ENCODE peak calls at places on chromosomes 4 and X, in four cellular contexts. Y is fibroblast of pulmonary artery, K is MM.1S, T is tibial nerve. P is an unnamed sample.

GRCh38 chr4:185738851-185739250 is 73.1 kb downstream of the SORBS2 start:
- DNase-seq in T (no peak), Y (no peak), K (no peak), P (no peak)

GRCh38 chr4:15488658-15489470 is 19.2 kb downstream of the CC2D2A start:
- DNase-seq in T (peak; percentile 30), Y (peak; percentile 68), K (no peak), P (no peak)

GRCh38 chrX:16185725-16186136 is 18.4 kb downstream of the MAGEB17 start:
- DNase-seq in K (no peak), T (no peak), Y (peak; percentile 58), P (peak; percentile 78)

GRCh38 chr4:187065396-187065795 is 341.7 kb upstream of the FAT1 start:
- DNase-seq in K (no peak), T (no peak), Y (no peak), P (no peak)

GRCh38 chr4:145076473-145076855 is 21.5 kb downstream of the ANAPC10 start:
- DNase-seq in Y (no peak), K (no peak), T (no peak), P (no peak)

GRCh38 chr4:94615431-94615830 is 142.3 kb upstream of the BMPR1B start:
- DNase-seq in Y (no peak), T (no peak), K (no peak), P (no peak)

GRCh38 chr4:113871080-113871479 is 108.4 kb downstream of the ARSJ start:
- DNase-seq in Y (no peak), T (no peak), K (no peak), P (no peak)

GRCh38 chrX:133376422-133376821 is 38.9 kb downstream of the GPC4 start:
- DNase-seq in T (no peak), Y (no peak), K (no peak), P (no peak)

GRCh38 chr4:169854090-169854489 is 96.3 kb upstream of the HPF1 start:
- DNase-seq in T (no peak), Y (no peak), K (no peak), P (peak; percentile 1)

GRCh38 chr4:153518637-153519384 is 52.7 kb downstream of the TMEM131L start:
- DNase-seq in T (no peak), Y (peak; percentile 27), K (no peak), P (no peak)

GRCh38 chr4:1879491-1879890 is 8.3 kb downstream of the NSD2 start:
- DNase-seq in K (no peak), T (no peak), Y (no peak), P (no peak)

GRCh38 chr4:85821688-85822087 is 346.7 kb downstream of the ARHGAP24 start:
- DNase-seq in K (no peak), T (no peak), Y (no peak), P (no peak)

GRCh38 chr4:87559090-87559837 is 30.1 kb upstream of the SPARCL1 start:
- DNase-seq in K (peak; percentile 95), T (no peak), Y (no peak), P (no peak)

GRCh38 chrX:2387614-2388239 is 113.0 kb downstream of the DHRSX start:
- DNase-seq in T (no peak), K (no peak), Y (no peak), P (no peak)

GRCh38 chr4:17186916-17187315 is 288.5 kb upstream of the LDB2 start:
- DNase-seq in K (no peak), Y (no peak), T (no peak), P (no peak)

GRCh38 chr4:155943610-155944329 is 9.9 kb downstream of the CTSO start:
- DNase-seq in T (no peak), Y (no peak), K (no peak), P (no peak)

GRCh38 chrX:111505783-111506182 is 5.7 kb upstream of the SERTM2 start:
- DNase-seq in K (no peak), Y (no peak), T (no peak), P (no peak)

GRCh38 chr4:73021634-73022033 is 47.9 kb downstream of the COX18 start:
- DNase-seq in T (no peak), K (peak; percentile 26), Y (peak; percentile 79), P (peak; percentile 63)

GRCh38 chrX:110146521-110146920 is 143.6 kb downstream of the TMEM164 start:
- DNase-seq in K (peak; percentile 48), T (peak; percentile 68), Y (peak; percentile 67), P (peak; percentile 40)

GRCh38 chr4:168509786-168510185 is 12.9 kb downstream of the PALLD start:
- DNase-seq in K (no peak), Y (peak; percentile 63), T (no peak), P (peak; percentile 72)

GRCh38 chr4:27934881-27935280 is 1074.2 kb downstream of the STIM2 start:
- DNase-seq in Y (no peak), K (no peak), T (no peak), P (no peak)

GRCh38 chr4:140059159-140059558 is 94.8 kb downstream of the MAML3 start:
- DNase-seq in T (no peak), K (no peak), Y (peak; percentile 32), P (no peak)

GRCh38 chrX:17567173-17567572 is 170.1 kb upstream of the SCML1 start:
- DNase-seq in Y (no peak), T (no peak), K (no peak), P (no peak)

GRCh38 chrX:150898343-150899190 is at the start of gene CD99L2:
- DNase-seq in Y (peak; percentile 82), T (peak; percentile 84), K (peak; percentile 84), P (peak; percentile 63)

GRCh38 chrX:78168065-78168464 is 28.6 kb upstream of the TAF9B start:
- DNase-seq in T (no peak), K (no peak), Y (peak; percentile 39), P (peak; percentile 55)

GRCh38 chrX:71178908-71179307 is 34.3 kb downstream of the NLGN3 start:
- DNase-seq in T (peak; percentile 40), K (peak; percentile 63), Y (peak; percentile 79), P (peak; percentile 50)

GRCh38 chrX:20267924-20268701 is 1.4 kb upstream of the RPS6KA3 start:
- DNase-seq in T (peak; percentile 37), Y (peak; percentile 28), K (no peak), P (no peak)

GRCh38 chr4:8912089-8912455 is 40.4 kb upstream of the HMX1 start:
- DNase-seq in T (no peak), K (no peak), Y (no peak), P (no peak)

GRCh38 chrX:40008841-40009461 is 88.8 kb downstream of the BCOR start:
- DNase-seq in T (no peak), Y (peak; percentile 9), K (no peak), P (no peak)

GRCh38 chrX:112636288-112636687 is 43.5 kb downstream of the LHFPL1 start:
- DNase-seq in K (no peak), Y (peak; percentile 40), T (no peak), P (no peak)

GRCh38 chrX:21524008-21524407 is 134.1 kb downstream of the KLHL34 start:
- DNase-seq in Y (no peak), T (no peak), K (no peak), P (no peak)

GRCh38 chr4:39029752-39030694 is 2.2 kb downstream of the TMEM156 start:
- DNase-seq in T (no peak), Y (no peak), K (no peak), P (no peak)

GRCh38 chrX:101749436-101749835 is 89.8 kb upstream of the ARMCX2 start:
- DNase-seq in Y (no peak), K (no peak), T (no peak), P (no peak)

GRCh38 chr4:86993909-86994672 is 59.3 kb downstream of the AFF1 start:
- DNase-seq in T (no peak), K (no peak), Y (no peak), P (no peak)

GRCh38 chr4:92255920-92256244 is 47.9 kb upstream of the GRID2 start:
- DNase-seq in T (no peak), K (no peak), Y (no peak), P (no peak)

GRCh38 chr4:124191329-124191728 is 521.2 kb downstream of the ANKRD50 start:
- DNase-seq in T (no peak), K (no peak), Y (no peak), P (peak; percentile 67)

GRCh38 chr4:129532573-129532972 is 436.6 kb downstream of the C4orf33 start:
- DNase-seq in K (peak; percentile 48), Y (no peak), T (no peak), P (no peak)

DNA sequence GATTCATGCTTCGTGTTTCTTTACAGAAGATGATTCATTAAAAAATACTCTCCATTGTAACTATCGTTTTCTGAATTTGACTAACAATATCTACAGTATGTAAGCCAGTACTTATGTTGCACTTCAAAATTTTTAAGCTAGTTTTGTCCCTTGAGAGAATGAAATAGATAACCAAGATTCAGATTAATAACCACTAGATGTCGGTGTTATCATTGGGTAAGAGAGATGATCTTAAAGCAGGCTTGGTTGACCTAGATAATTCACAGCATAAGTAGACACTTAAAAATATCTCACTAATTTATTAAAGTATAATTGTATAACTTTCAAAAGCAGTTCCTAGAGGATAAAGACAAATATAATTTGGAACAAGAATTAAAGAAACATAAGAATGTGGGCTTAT is 430.9 kb downstream of the C4orf33 start:
- DNase-seq in K (peak; percentile 39), Y (peak; percentile 71), T (no peak), P (peak; percentile 41)
- TF ChIP-seq CTCF in K (peak; percentile 48), Y (peak; percentile 44), T (no peak), P (peak; percentile 8)

DNA sequence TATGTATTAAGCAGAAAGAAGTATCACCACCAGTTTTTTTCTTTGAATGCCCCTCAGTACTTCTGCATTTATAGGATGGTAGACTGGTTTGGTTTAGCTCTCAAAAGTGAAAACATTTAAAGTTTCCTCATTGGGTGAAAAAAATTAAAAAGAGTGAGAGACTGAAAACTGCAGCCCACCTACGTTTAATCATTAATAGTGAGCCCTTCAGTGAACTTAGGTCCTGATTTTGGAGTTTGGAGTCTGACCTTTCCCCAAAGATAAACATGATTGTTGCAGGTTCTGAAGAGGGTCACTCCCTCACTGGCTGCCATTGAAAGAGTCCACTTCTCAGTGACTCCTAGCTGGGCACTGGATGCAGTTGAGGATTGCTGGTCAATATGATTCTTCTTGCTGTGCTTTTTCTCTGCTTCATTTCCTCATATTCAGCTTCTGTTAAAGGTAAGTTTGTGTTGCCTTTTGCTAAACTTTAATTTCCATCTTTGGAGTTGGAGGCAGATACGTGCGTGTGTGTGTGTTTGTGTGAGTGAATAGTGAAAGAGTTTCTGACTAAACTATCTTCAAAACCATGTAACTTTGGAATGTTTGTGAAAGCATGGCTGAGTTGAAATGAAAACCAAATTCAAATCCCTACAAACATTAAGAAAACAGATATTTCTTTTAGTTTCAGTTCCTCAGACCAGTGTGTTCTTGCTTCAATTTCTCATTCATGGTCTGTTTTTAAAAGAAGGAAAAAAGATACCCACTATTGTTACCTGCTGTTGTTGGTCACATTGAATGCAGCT is at the start of gene MTTP:
- DNase-seq in T (no peak), K (peak; percentile 28), Y (no peak), P (no peak)
- H3K4me3 ChIP-seq in T (no peak within 1 kb of the TSS), K (peak within 1 kb of the TSS; percentile 5), Y (no peak within 1 kb of the TSS), P (no peak within 1 kb of the TSS)

GRCh38 chrX:281166-281999 is at the start of gene PLCXD1:
- DNase-seq in K (peak; percentile 21), Y (peak; percentile 58), T (peak; percentile 5), P (no peak)
- TF ChIP-seq CTCF in K (no peak), Y (no peak), T (no peak), P (no peak)

GRCh38 chr4:100895572-100896197 is 377.9 kb upstream of the EMCN start:
- DNase-seq in T (no peak), K (peak; percentile 71), Y (no peak), P (no peak)
- H3K4me3 ChIP-seq in T (peak overlapping the region; percentile 39), K (peak overlapping the region; percentile 52), Y (peak overlapping the region; percentile 15), P (no peak overlapping the region)

GRCh38 chr4:112585977-112586736 is 50.6 kb downstream of the ZGRF1 start:
- DNase-seq in T (no peak), Y (no peak), K (no peak), P (no peak)
- TF ChIP-seq CTCF in T (no peak), Y (no peak), K (no peak), P (no peak)